ENCODE peak calls at places on chromosomes 11 and 22, in ten cellular contexts. P, W, G, Z, I, H, L, D, V and T are unnamed samples.

GRCh38 chr11:76903325-76903724 is 42.6 kb downstream of the ACER3 start:
- DNase-seq in P (no peak), W (no peak), G (no peak), Z (no peak), I (no peak), H (no peak), L (no peak), D (no peak), V (no peak), T (no peak)

GRCh38 chr22:48182896-48183805 is 1420.7 kb downstream of the TBC1D22A start:
- DNase-seq in P (no peak), W (no peak), G (no peak), Z (no peak), I (no peak), H (no peak), L (no peak), D (no peak), V (no peak), T (no peak)

GRCh38 chr11:118406599-118407166 is 5.3 kb downstream of the ATP5MG start:
- DNase-seq in P (no peak), W (no peak), G (no peak), Z (no peak), I (no peak), H (peak; percentile 40), L (no peak), D (no peak), V (no peak), T (peak; percentile 31)

GRCh38 chr22:24976442-24977218 is 24.1 kb downstream of the KIAA1671 start:
- DNase-seq in P (no peak), W (no peak), G (no peak), Z (no peak), I (no peak), H (no peak), L (no peak), D (no peak), V (no peak), T (no peak)

GRCh38 chr11:26017903-26018750 is 313.8 kb upstream of the ANO3 start:
- DNase-seq in P (no peak), W (no peak), G (no peak), Z (no peak), I (no peak), H (no peak), L (no peak), D (no peak), V (no peak), T (no peak)

GRCh38 chr11:92556435-92556834 is 331.8 kb downstream of the FAT3 start:
- DNase-seq in P (no peak), W (no peak), G (no peak), Z (peak; percentile 2), I (no peak), H (no peak), L (no peak), D (no peak), V (no peak), T (no peak)

GRCh38 chr11:128467610-128468041 is 119.7 kb downstream of the ETS1 start:
- DNase-seq in P (peak; percentile 62), W (no peak), G (peak; percentile 88), Z (peak; percentile 85), I (peak; percentile 85), H (no peak), L (no peak), D (peak; percentile 98), V (no peak), T (peak; percentile 99)

GRCh38 chr11:69797156-69797555 is 22.0 kb upstream of the FGF4 start:
- DNase-seq in P (no peak), W (no peak), G (no peak), Z (no peak), I (no peak), H (no peak), L (no peak), D (no peak), V (no peak), T (no peak)

GRCh38 chr11:46100670-46101069 is 20.6 kb downstream of the PHF21A start:
- DNase-seq in P (no peak), W (peak; percentile 13), G (no peak), Z (no peak), I (no peak), H (no peak), L (no peak), D (no peak), V (no peak), T (no peak)

GRCh38 chr22:41544671-41545476 is 604 bp upstream of the POLR3H start:
- DNase-seq in P (no peak), W (no peak), G (no peak), Z (no peak), I (no peak), H (no peak), L (no peak), D (no peak), V (no peak), T (no peak)

GRCh38 chr11:9351321-9351881 is 33.1 kb upstream of the IPO7 start:
- DNase-seq in P (no peak), W (no peak), G (no peak), Z (no peak), I (peak; percentile 35), H (no peak), L (no peak), D (no peak), V (no peak), T (no peak)

GRCh38 chr11:65887723-65888162 is 528 bp downstream of the FIBP start:
- DNase-seq in P (no peak), W (no peak), G (peak; percentile 63), Z (peak; percentile 45), I (no peak), H (no peak), L (no peak), D (no peak), V (no peak), T (peak; percentile 59)

GRCh38 chr11:95764267-95764898 is 25.2 kb downstream of the FAM76B start:
- DNase-seq in P (no peak), W (no peak), G (peak; percentile 50), Z (peak; percentile 52), I (no peak), H (no peak), L (no peak), D (peak; percentile 17), V (no peak), T (peak; percentile 60)

GRCh38 chr11:103368151-103368550 is 258.9 kb downstream of the DYNC2H1 start:
- DNase-seq in P (no peak), W (no peak), G (no peak), Z (no peak), I (no peak), H (no peak), L (no peak), D (no peak), V (no peak), T (no peak)

GRCh38 chr11:125241104-125241503 is 76.6 kb downstream of the PKNOX2 start:
- DNase-seq in P (no peak), W (no peak), G (no peak), Z (no peak), I (no peak), H (no peak), L (no peak), D (no peak), V (no peak), T (no peak)